ENCODE peak calls at places on chromosomes 1 and 21, in eight cellular contexts. One of them, this sample, is unnamed.
A peak's percentile ranks its signal among the peaks of the same experiment; 100 is the strongest.

GRCh38 chr1:178540646-178541045 is 27.7 kb downstream of the TEX35 start:
- ATAC-seq in pancreas: no peak
- ATAC-seq in mucosa of descending colon: no peak
- ATAC-seq in heart right ventricle: no peak
- ATAC-seq in lower lobe of right lung: no peak
- ATAC-seq in K562: no peak
- ATAC-seq in PC-3: no peak
- ATAC-seq in psoas muscle: no peak
- ATAC-seq in this sample: no peak

GRCh38 chr1:152168535-152168868 is 9.5 kb upstream of the RPTN start:
- ATAC-seq in psoas muscle: no peak
- ATAC-seq in lower lobe of right lung: peak; percentile 37
- ATAC-seq in mucosa of descending colon: no peak
- ATAC-seq in heart right ventricle: peak; percentile 72
- ATAC-seq in PC-3: no peak
- ATAC-seq in pancreas: no peak
- ATAC-seq in K562: no peak
- ATAC-seq in this sample: peak; percentile 36

GRCh38 chr1:66374148-66374547 is 159.8 kb upstream of the SGIP1 start:
- ATAC-seq in PC-3: no peak
- ATAC-seq in mucosa of descending colon: no peak
- ATAC-seq in psoas muscle: no peak
- ATAC-seq in K562: no peak
- ATAC-seq in lower lobe of right lung: no peak
- ATAC-seq in heart right ventricle: no peak
- ATAC-seq in pancreas: no peak
- ATAC-seq in this sample: no peak

GRCh38 chr1:31748265-31748859 is 15.8 kb downstream of the ADGRB2 start:
- ATAC-seq in lower lobe of right lung: no peak
- ATAC-seq in heart right ventricle: peak; percentile 16
- ATAC-seq in mucosa of descending colon: no peak
- ATAC-seq in PC-3: no peak
- ATAC-seq in psoas muscle: no peak
- ATAC-seq in pancreas: no peak
- ATAC-seq in K562: no peak
- ATAC-seq in this sample: no peak

GRCh38 chr1:231931146-231931545 is 304.6 kb downstream of the DISC1 start:
- ATAC-seq in PC-3: peak; percentile 92
- ATAC-seq in mucosa of descending colon: no peak
- ATAC-seq in heart right ventricle: no peak
- ATAC-seq in pancreas: no peak
- ATAC-seq in psoas muscle: no peak
- ATAC-seq in lower lobe of right lung: no peak
- ATAC-seq in K562: no peak
- ATAC-seq in this sample: no peak

GRCh38 chr1:51750729-51751128 is 127.8 kb downstream of the NRDC start:
- ATAC-seq in lower lobe of right lung: no peak
- ATAC-seq in psoas muscle: no peak
- ATAC-seq in PC-3: peak; percentile 91
- ATAC-seq in pancreas: no peak
- ATAC-seq in heart right ventricle: no peak
- ATAC-seq in mucosa of descending colon: no peak
- ATAC-seq in K562: no peak
- ATAC-seq in this sample: no peak

GRCh38 chr1:234186037-234186688 is 187.1 kb upstream of the COA6 start:
- ATAC-seq in psoas muscle: peak; percentile 71
- ATAC-seq in lower lobe of right lung: no peak
- ATAC-seq in PC-3: peak; percentile 98
- ATAC-seq in mucosa of descending colon: no peak
- ATAC-seq in pancreas: no peak
- ATAC-seq in heart right ventricle: no peak
- ATAC-seq in K562: no peak
- ATAC-seq in this sample: no peak

GRCh38 chr1:87524021-87524754 is 195.5 kb downstream of the LMO4 start:
- ATAC-seq in PC-3: no peak
- ATAC-seq in lower lobe of right lung: no peak
- ATAC-seq in psoas muscle: no peak
- ATAC-seq in pancreas: no peak
- ATAC-seq in heart right ventricle: no peak
- ATAC-seq in mucosa of descending colon: no peak
- ATAC-seq in K562: no peak
- ATAC-seq in this sample: no peak

GRCh38 chr1:151809625-151810556 is 4.7 kb upstream of the LINGO4 start:
- ATAC-seq in pancreas: peak; percentile 56
- ATAC-seq in mucosa of descending colon: no peak
- ATAC-seq in K562: no peak
- ATAC-seq in psoas muscle: no peak
- ATAC-seq in heart right ventricle: no peak
- ATAC-seq in PC-3: no peak
- ATAC-seq in lower lobe of right lung: no peak
- ATAC-seq in this sample: no peak

GRCh38 chr1:54971317-54971791 is 9.1 kb upstream of the TMEM61 start:
- ATAC-seq in PC-3: peak; percentile 92
- ATAC-seq in K562: no peak
- ATAC-seq in pancreas: peak; percentile 46
- ATAC-seq in heart right ventricle: no peak
- ATAC-seq in psoas muscle: peak; percentile 81
- ATAC-seq in lower lobe of right lung: no peak
- ATAC-seq in mucosa of descending colon: peak; percentile 87
- ATAC-seq in this sample: no peak

GRCh38 chr21:17793675-17794123 is 25.5 kb downstream of the C21orf91 start:
- ATAC-seq in PC-3: no peak
- ATAC-seq in mucosa of descending colon: peak; percentile 72
- ATAC-seq in psoas muscle: no peak
- ATAC-seq in heart right ventricle: no peak
- ATAC-seq in K562: no peak
- ATAC-seq in lower lobe of right lung: peak; percentile 69
- ATAC-seq in pancreas: no peak
- ATAC-seq in this sample: no peak

GRCh38 chr1:149986486-149987296 is 23.8 kb downstream of the OTUD7B start:
- ATAC-seq in heart right ventricle: no peak
- ATAC-seq in mucosa of descending colon: no peak
- ATAC-seq in PC-3: peak; percentile 33
- ATAC-seq in K562: peak; percentile 36
- ATAC-seq in lower lobe of right lung: no peak
- ATAC-seq in psoas muscle: no peak
- ATAC-seq in pancreas: no peak
- ATAC-seq in this sample: peak; percentile 36

GRCh38 chr1:31932491-31933316 is 5.5 kb downstream of the PTP4A2 start:
- ATAC-seq in lower lobe of right lung: peak; percentile 48
- ATAC-seq in mucosa of descending colon: peak; percentile 26
- ATAC-seq in K562: peak; percentile 60
- ATAC-seq in heart right ventricle: no peak
- ATAC-seq in pancreas: no peak
- ATAC-seq in psoas muscle: no peak
- ATAC-seq in PC-3: peak; percentile 76
- ATAC-seq in this sample: no peak

GRCh38 chr1:87684194-87684593 is 355.5 kb downstream of the LMO4 start:
- ATAC-seq in lower lobe of right lung: peak; percentile 58
- ATAC-seq in psoas muscle: peak; percentile 34
- ATAC-seq in heart right ventricle: no peak
- ATAC-seq in K562: peak; percentile 21
- ATAC-seq in PC-3: no peak
- ATAC-seq in mucosa of descending colon: peak; percentile 69
- ATAC-seq in pancreas: no peak
- ATAC-seq in this sample: no peak

GRCh38 chr1:110555807-110556470 is 37.0 kb upstream of the KCNA10 start:
- ATAC-seq in mucosa of descending colon: peak; percentile 22
- ATAC-seq in K562: peak; percentile 49
- ATAC-seq in heart right ventricle: peak; percentile 82
- ATAC-seq in lower lobe of right lung: peak; percentile 2
- ATAC-seq in psoas muscle: peak; percentile 34
- ATAC-seq in PC-3: no peak
- ATAC-seq in pancreas: no peak
- ATAC-seq in this sample: peak; percentile 36

GRCh38 chr1:22966309-22966708 is 6.4 kb downstream of the LACTBL1 start:
- ATAC-seq in PC-3: no peak
- ATAC-seq in lower lobe of right lung: no peak
- ATAC-seq in pancreas: no peak
- ATAC-seq in heart right ventricle: no peak
- ATAC-seq in K562: no peak
- ATAC-seq in mucosa of descending colon: no peak
- ATAC-seq in psoas muscle: no peak
- ATAC-seq in this sample: no peak

GRCh38 chr21:25362375-25363267 is 244.7 kb downstream of the MRPL39 start:
- ATAC-seq in lower lobe of right lung: no peak
- ATAC-seq in PC-3: no peak
- ATAC-seq in heart right ventricle: no peak
- ATAC-seq in mucosa of descending colon: no peak
- ATAC-seq in K562: no peak
- ATAC-seq in pancreas: no peak
- ATAC-seq in psoas muscle: no peak
- ATAC-seq in this sample: no peak

GRCh38 chr1:197933647-197934046 is 16.5 kb downstream of the LHX9 start:
- ATAC-seq in lower lobe of right lung: no peak
- ATAC-seq in pancreas: no peak
- ATAC-seq in K562: peak; percentile 58
- ATAC-seq in heart right ventricle: no peak
- ATAC-seq in psoas muscle: no peak
- ATAC-seq in mucosa of descending colon: no peak
- ATAC-seq in PC-3: no peak
- ATAC-seq in this sample: no peak

GRCh38 chr1:117821382-117821755 is 108.1 kb downstream of the GDAP2 start:
- ATAC-seq in pancreas: no peak
- ATAC-seq in heart right ventricle: peak; percentile 12
- ATAC-seq in lower lobe of right lung: no peak
- ATAC-seq in PC-3: peak; percentile 22
- ATAC-seq in psoas muscle: peak; percentile 22
- ATAC-seq in K562: no peak
- ATAC-seq in mucosa of descending colon: no peak
- ATAC-seq in this sample: no peak

GRCh38 chr21:46190491-46191131 is 6.4 kb upstream of the SPATC1L start:
- ATAC-seq in psoas muscle: no peak
- ATAC-seq in lower lobe of right lung: no peak
- ATAC-seq in PC-3: no peak
- ATAC-seq in pancreas: no peak
- ATAC-seq in K562: no peak
- ATAC-seq in mucosa of descending colon: no peak
- ATAC-seq in heart right ventricle: no peak
- ATAC-seq in this sample: no peak
- H3K36me3 ChIP-seq in psoas muscle: peaks cover 53% of the 10 kb centered on the region
- H3K36me3 ChIP-seq in lower lobe of right lung: peaks cover 56% of the 10 kb centered on the region
- H3K36me3 ChIP-seq in PC-3: peaks cover 4% of the 10 kb centered on the region
- H3K36me3 ChIP-seq in pancreas: peaks cover 6% of the 10 kb centered on the region
- H3K36me3 ChIP-seq in K562: peaks cover 78% of the 10 kb centered on the region
- H3K36me3 ChIP-seq in mucosa of descending colon: no peaks in the 10 kb centered on the region
- H3K36me3 ChIP-seq in heart right ventricle: peaks cover 59% of the 10 kb centered on the region
- H3K36me3 ChIP-seq in this sample: peaks cover 68% of the 10 kb centered on the region

DNA sequence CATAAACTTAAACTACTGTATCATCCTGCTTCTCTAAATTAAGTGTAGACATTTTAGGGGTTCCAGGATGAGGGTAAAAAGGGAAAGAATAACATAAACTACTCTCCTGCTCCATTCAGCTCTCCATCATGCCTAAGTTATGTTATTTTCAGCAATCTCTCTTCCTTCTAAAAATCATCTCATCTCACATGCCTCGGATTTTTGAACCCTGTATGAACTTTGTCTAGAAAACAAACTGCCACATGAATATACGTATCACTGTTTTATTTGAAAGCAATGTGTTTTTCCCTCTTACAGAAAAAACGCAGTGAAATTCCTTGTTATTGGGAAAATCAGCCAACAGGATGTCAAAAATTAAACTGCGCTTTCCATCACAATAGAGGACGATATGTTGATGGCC is 32.6 kb downstream of the ZBED6 start:
- ATAC-seq in psoas muscle: no peak
- ATAC-seq in lower lobe of right lung: no peak
- ATAC-seq in heart right ventricle: no peak
- ATAC-seq in PC-3: no peak
- ATAC-seq in pancreas: no peak
- ATAC-seq in mucosa of descending colon: no peak
- ATAC-seq in K562: no peak
- ATAC-seq in this sample: no peak
- H3K36me3 ChIP-seq in psoas muscle: peaks cover 90% of the 10 kb centered on the region
- H3K36me3 ChIP-seq in lower lobe of right lung: peaks cover 88% of the 10 kb centered on the region
- H3K36me3 ChIP-seq in heart right ventricle: peaks cover 91% of the 10 kb centered on the region
- H3K36me3 ChIP-seq in PC-3: peaks cover 70% of the 10 kb centered on the region
- H3K36me3 ChIP-seq in pancreas: peaks cover 24% of the 10 kb centered on the region
- H3K36me3 ChIP-seq in mucosa of descending colon: peaks cover 9% of the 10 kb centered on the region
- H3K36me3 ChIP-seq in K562: peaks cover 90% of the 10 kb centered on the region
- H3K36me3 ChIP-seq in this sample: peaks cover 13% of the 10 kb centered on the region

GRCh38 chr1:7972285-7972684 is 10.8 kb downstream of the PARK7 start:
- ATAC-seq in heart right ventricle: no peak
- ATAC-seq in pancreas: no peak
- ATAC-seq in lower lobe of right lung: no peak
- ATAC-seq in K562: no peak
- ATAC-seq in mucosa of descending colon: no peak
- ATAC-seq in PC-3: no peak
- ATAC-seq in psoas muscle: no peak
- ATAC-seq in this sample: no peak

GRCh38 chr1:7971024-7971423 is 9.5 kb downstream of the PARK7 start:
- ATAC-seq in PC-3: no peak
- ATAC-seq in heart right ventricle: no peak
- ATAC-seq in mucosa of descending colon: no peak
- ATAC-seq in lower lobe of right lung: no peak
- ATAC-seq in psoas muscle: no peak
- ATAC-seq in pancreas: no peak
- ATAC-seq in K562: no peak
- ATAC-seq in this sample: no peak

GRCh38 chr1:7970250-7970649 is 8.7 kb downstream of the PARK7 start:
- ATAC-seq in mucosa of descending colon: no peak
- ATAC-seq in K562: no peak
- ATAC-seq in psoas muscle: no peak
- ATAC-seq in heart right ventricle: no peak
- ATAC-seq in PC-3: no peak
- ATAC-seq in lower lobe of right lung: no peak
- ATAC-seq in pancreas: no peak
- ATAC-seq in this sample: no peak

GRCh38 chr1:7973086-7973485 is 11.6 kb downstream of the PARK7 start:
- ATAC-seq in PC-3: no peak
- ATAC-seq in heart right ventricle: no peak
- ATAC-seq in pancreas: no peak
- ATAC-seq in lower lobe of right lung: no peak
- ATAC-seq in psoas muscle: no peak
- ATAC-seq in mucosa of descending colon: no peak
- ATAC-seq in K562: no peak
- ATAC-seq in this sample: no peak

GRCh38 chr1:7975212-7975865 is 13.8 kb downstream of the PARK7 start:
- ATAC-seq in PC-3: peak; percentile 99
- ATAC-seq in mucosa of descending colon: peak; percentile 100
- ATAC-seq in heart right ventricle: peak; percentile 94
- ATAC-seq in pancreas: peak; percentile 94
- ATAC-seq in psoas muscle: peak; percentile 97
- ATAC-seq in lower lobe of right lung: peak; percentile 96
- ATAC-seq in K562: peak; percentile 100
- ATAC-seq in this sample: peak; percentile 90
- H3K36me3 ChIP-seq in PC-3: peaks cover 46% of the 10 kb centered on the region
- H3K36me3 ChIP-seq in mucosa of descending colon: peaks cover 3% of the 10 kb centered on the region
- H3K36me3 ChIP-seq in heart right ventricle: peaks cover 91% of the 10 kb centered on the region
- H3K36me3 ChIP-seq in pancreas: peaks cover 24% of the 10 kb centered on the region
- H3K36me3 ChIP-seq in psoas muscle: peaks cover 75% of the 10 kb centered on the region
- H3K36me3 ChIP-seq in lower lobe of right lung: peaks cover 83% of the 10 kb centered on the region
- H3K36me3 ChIP-seq in K562: peaks cover 76% of the 10 kb centered on the region
- H3K36me3 ChIP-seq in this sample: peaks cover 68% of the 10 kb centered on the region

DNA sequence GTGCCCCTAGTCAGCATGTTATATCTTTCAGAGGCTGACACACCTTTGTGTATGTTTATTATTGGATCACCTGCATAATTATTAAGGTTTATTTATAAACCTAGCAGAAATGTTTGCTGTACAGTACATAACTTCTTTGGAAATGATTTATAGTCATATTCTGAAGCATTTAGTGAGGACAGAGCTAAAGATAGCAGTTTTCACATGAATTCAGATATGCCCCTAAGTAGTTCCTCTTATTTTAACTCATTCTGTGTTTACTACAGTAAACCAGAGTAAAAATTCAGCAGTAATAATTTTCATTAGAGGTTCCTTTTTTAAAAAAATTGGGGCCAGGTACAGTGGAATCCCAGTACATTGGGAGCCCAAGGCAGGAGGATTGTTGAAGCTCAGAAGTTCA is 21.4 kb upstream of the BMP8A start:
- ATAC-seq in K562: no peak
- ATAC-seq in pancreas: no peak
- ATAC-seq in PC-3: no peak
- ATAC-seq in lower lobe of right lung: no peak
- ATAC-seq in mucosa of descending colon: no peak
- ATAC-seq in psoas muscle: no peak
- ATAC-seq in heart right ventricle: no peak
- ATAC-seq in this sample: no peak
- H3K36me3 ChIP-seq in K562: peaks cover 86% of the 10 kb centered on the region
- H3K36me3 ChIP-seq in pancreas: peaks cover 16% of the 10 kb centered on the region
- H3K36me3 ChIP-seq in PC-3: peaks cover 38% of the 10 kb centered on the region
- H3K36me3 ChIP-seq in lower lobe of right lung: peaks cover 100% of the 10 kb centered on the region
- H3K36me3 ChIP-seq in mucosa of descending colon: no peaks in the 10 kb centered on the region
- H3K36me3 ChIP-seq in psoas muscle: peaks cover 97% of the 10 kb centered on the region
- H3K36me3 ChIP-seq in heart right ventricle: peaks cover 100% of the 10 kb centered on the region
- H3K36me3 ChIP-seq in this sample: peaks cover 100% of the 10 kb centered on the region